ENCODE peak calls at places on chromosomes 7 and 10, in seven cellular contexts. K, P, D, T, C, L and Q are unnamed samples.

GRCh38 chr7:77982926-77983550 is 184.5 kb downstream of the PHTF2 start:
- DNase-seq in K (no peak), P (peak), T (no peak), C (no peak), D (no peak), L (no peak), Q (no peak)

GRCh38 chr7:131670401-131670800 is 114.0 kb upstream of the PODXL start:
- DNase-seq in K (no peak), C (no peak), P (no peak), L (no peak), T (no peak), D (no peak), Q (no peak)

GRCh38 chr7:118609207-118609606 is 384.7 kb downstream of the ANKRD7 start:
- DNase-seq in C (no peak), K (no peak), L (no peak), D (no peak), T (no peak), P (no peak), Q (no peak)

GRCh38 chr7:103832438-103832837 is 157.0 kb downstream of the RELN start:
- DNase-seq in T (peak), P (no peak), K (no peak), C (no peak), D (no peak), L (no peak), Q (no peak)

GRCh38 chr10:21047511-21047910 is 150.4 kb upstream of the NEBL start:
- DNase-seq in K (no peak), C (no peak), T (no peak), D (no peak), L (no peak), P (no peak), Q (no peak)

GRCh38 chr7:55170335-55170734 is 151.5 kb downstream of the EGFR start:
- DNase-seq in P (no peak), T (no peak), L (no peak), D (no peak), C (no peak), K (no peak), Q (no peak)

GRCh38 chr7:150982348-150982747 is 4.2 kb upstream of the KCNH2 start:
- DNase-seq in K (no peak), C (no peak), T (no peak), D (no peak), P (no peak), L (no peak), Q (no peak)

GRCh38 chr7:130957140-130957513 is 223.1 kb upstream of the KLF14 start:
- DNase-seq in K (no peak), D (no peak), L (no peak), C (no peak), T (no peak), P (no peak), Q (no peak)

GRCh38 chr10:8369666-8370065 is 315.2 kb downstream of the GATA3 start:
- DNase-seq in T (no peak), D (no peak), C (no peak), K (no peak), P (peak), L (no peak), Q (no peak)

GRCh38 chr10:123559066-123559822 is 106.9 kb upstream of the GPR26 start:
- DNase-seq in D (peak), P (peak), T (peak), C (peak), L (peak), K (peak), Q (peak)

GRCh38 chr7:4226166-4226857 is 455.8 kb upstream of the FOXK1 start:
- DNase-seq in L (no peak), D (no peak), P (no peak), C (no peak), K (no peak), T (no peak), Q (peak)

GRCh38 chr7:2522780-2523433 is 3.3 kb downstream of the LFNG start:
- DNase-seq in C (peak), K (no peak), T (peak), L (peak), P (peak), D (no peak), Q (peak)

GRCh38 chr7:96026006-96026405 is 253.7 kb downstream of the DYNC1I1 start:
- DNase-seq in C (no peak), P (no peak), D (no peak), L (peak), T (no peak), K (no peak), Q (no peak)

GRCh38 chr10:123945506-123945905 is 53.9 kb upstream of the CPXM2 start:
- DNase-seq in P (peak), T (peak), L (peak), C (no peak), D (no peak), K (no peak), Q (peak)

GRCh38 chr7:24786306-24786705 is 29.0 kb upstream of the GSDME start:
- DNase-seq in K (no peak), D (no peak), P (no peak), C (no peak), T (no peak), L (no peak), Q (no peak)

GRCh38 chr10:86366033-86366901 is at the start of gene GRID1:
- DNase-seq in C (no peak), T (peak), P (no peak), K (no peak), L (peak), D (no peak), Q (peak)

GRCh38 chr10:24723788-24724380 is at the start of gene ARHGAP21:
- DNase-seq in C (peak), K (peak), D (no peak), T (no peak), P (peak), L (peak), Q (peak)

GRCh38 chr10:99232357-99232999 is 3.2 kb downstream of the HPSE2 start:
- DNase-seq in P (no peak), D (no peak), K (no peak), C (no peak), L (no peak), T (no peak), Q (no peak)

GRCh38 chr7:104174798-104175197 is 33.0 kb downstream of the ORC5 start:
- DNase-seq in T (no peak), K (no peak), L (no peak), D (no peak), P (no peak), C (no peak), Q (no peak)

GRCh38 chr7:9125246-9125645 is 691.8 kb downstream of the NXPH1 start:
- DNase-seq in P (no peak), D (no peak), K (no peak), C (no peak), L (no peak), T (no peak), Q (no peak)

GRCh38 chr7:143259765-143260164 is 3.5 kb upstream of the GSTK1 start:
- DNase-seq in T (no peak), P (no peak), D (no peak), C (no peak), L (no peak), K (no peak), Q (no peak)

GRCh38 chr7:157831901-157832810 is 495.4 kb downstream of the DNAJB6 start:
- DNase-seq in T (peak), P (no peak), C (no peak), D (no peak), K (no peak), L (no peak), Q (no peak)